ENCODE peak calls at places on chromosomes 1 and 21, in five cellular contexts. L, A, N, P and V are unnamed samples.

GRCh38 chr1:158117854-158118691 is 62.6 kb upstream of the CD1D start:
- DNase-seq in L (peak; percentile 47), A (peak; percentile 32), N (peak; percentile 77), P (peak; percentile 32), V (peak; percentile 70)

GRCh38 chr1:160084771-160085321 is 3.5 kb downstream of the KCNJ9 start:
- DNase-seq in L (no peak), A (no peak), N (no peak), P (no peak), V (no peak)

GRCh38 chr1:172499636-172500141 is 33.3 kb upstream of the SUCO start:
- DNase-seq in L (no peak), A (peak; percentile 100), N (no peak), P (peak; percentile 29), V (peak; percentile 45)

GRCh38 chr1:119032986-119033385 is 44.8 kb upstream of the TBX15 start:
- DNase-seq in L (no peak), A (no peak), N (no peak), P (no peak), V (no peak)

GRCh38 chr1:45960930-45961715 is 157.7 kb downstream of the MAST2 start:
- DNase-seq in L (no peak), A (no peak), N (no peak), P (no peak), V (no peak)

GRCh38 chr1:227372662-227373061 is 54.4 kb upstream of the CDC42BPA start:
- DNase-seq in L (no peak), A (peak; percentile 98), N (no peak), P (no peak), V (peak; percentile 68)

GRCh38 chr21:41559658-41560599 is 52.0 kb upstream of the TMPRSS2 start:
- DNase-seq in L (no peak), A (no peak), N (no peak), P (no peak), V (peak; percentile 86)

GRCh38 chr1:115648717-115649691 is 7.2 kb downstream of the VANGL1 start:
- DNase-seq in L (no peak), A (no peak), N (no peak), P (no peak), V (peak; percentile 17)

GRCh38 chr1:234699795-234700665 is 90.1 kb upstream of the IRF2BP2 start:
- DNase-seq in L (peak; percentile 36), A (no peak), N (no peak), P (peak; percentile 10), V (peak; percentile 87)

GRCh38 chr1:230753586-230754251 is 6.5 kb downstream of the CAPN9 start:
- DNase-seq in L (peak; percentile 62), A (no peak), N (peak; percentile 76), P (peak; percentile 3), V (no peak)

GRCh38 chr1:228683428-228683827 is 51.9 kb upstream of the RHOU start:
- DNase-seq in L (no peak), A (no peak), N (no peak), P (no peak), V (no peak)

GRCh38 chr1:230681599-230681998 is 32.3 kb downstream of the AGT start:
- DNase-seq in L (no peak), A (peak; percentile 100), N (no peak), P (peak; percentile 62), V (peak; percentile 74)

GRCh38 chr1:88058205-88058604 is 625.9 kb upstream of the PKN2 start:
- DNase-seq in L (no peak), A (no peak), N (no peak), P (no peak), V (no peak)

GRCh38 chr1:94236630-94237290 is 624 bp downstream of the ARHGAP29 start:
- DNase-seq in L (no peak), A (peak; percentile 43), N (peak; percentile 70), P (no peak), V (peak; percentile 71)

GRCh38 chr1:98839840-98840239 is 164.8 kb downstream of the PLPPR5 start:
- DNase-seq in L (no peak), A (no peak), N (no peak), P (no peak), V (peak; percentile 43)

GRCh38 chr1:33255347-33256311 is 663 bp upstream of the ZNF362 start:
- DNase-seq in L (peak; percentile 90), A (peak; percentile 88), N (peak; percentile 79), P (peak; percentile 83), V (peak; percentile 73)

GRCh38 chr1:240245629-240246020 is 153.9 kb downstream of the FMN2 start:
- DNase-seq in L (no peak), A (no peak), N (no peak), P (no peak), V (peak; percentile 69)

GRCh38 chr1:241357366-241358305 is 631 bp upstream of the RGS7 start:
- DNase-seq in L (peak; percentile 2), A (no peak), N (peak; percentile 19), P (no peak), V (peak; percentile 19)
- H3K4me2 ChIP-seq in L (peak overlapping the region; percentile 85), A (no peak overlapping the region), N (peak overlapping the region; percentile 99), P (no peak overlapping the region), V (peak overlapping the region; percentile 81)

GRCh38 chr1:28910379-28911125 is 3.8 kb upstream of the EPB41 start:
- DNase-seq in L (no peak), A (no peak), N (peak; percentile 33), P (no peak), V (no peak)

GRCh38 chr1:28914228-28915035 is at the start of gene EPB41:
- DNase-seq in L (peak; percentile 99), A (peak; percentile 92), N (peak; percentile 98), P (peak; percentile 79), V (peak; percentile 84)

GRCh38 chr1:28917757-28918118 is 3.4 kb downstream of the EPB41 start:
- DNase-seq in L (no peak), A (peak; percentile 22), N (no peak), P (no peak), V (peak; percentile 12)

GRCh38 chr1:28913786-28914227 is 562 bp upstream of the EPB41 start:
- DNase-seq in L (no peak), A (peak; percentile 6), N (no peak), P (no peak), V (no peak)

DNA sequence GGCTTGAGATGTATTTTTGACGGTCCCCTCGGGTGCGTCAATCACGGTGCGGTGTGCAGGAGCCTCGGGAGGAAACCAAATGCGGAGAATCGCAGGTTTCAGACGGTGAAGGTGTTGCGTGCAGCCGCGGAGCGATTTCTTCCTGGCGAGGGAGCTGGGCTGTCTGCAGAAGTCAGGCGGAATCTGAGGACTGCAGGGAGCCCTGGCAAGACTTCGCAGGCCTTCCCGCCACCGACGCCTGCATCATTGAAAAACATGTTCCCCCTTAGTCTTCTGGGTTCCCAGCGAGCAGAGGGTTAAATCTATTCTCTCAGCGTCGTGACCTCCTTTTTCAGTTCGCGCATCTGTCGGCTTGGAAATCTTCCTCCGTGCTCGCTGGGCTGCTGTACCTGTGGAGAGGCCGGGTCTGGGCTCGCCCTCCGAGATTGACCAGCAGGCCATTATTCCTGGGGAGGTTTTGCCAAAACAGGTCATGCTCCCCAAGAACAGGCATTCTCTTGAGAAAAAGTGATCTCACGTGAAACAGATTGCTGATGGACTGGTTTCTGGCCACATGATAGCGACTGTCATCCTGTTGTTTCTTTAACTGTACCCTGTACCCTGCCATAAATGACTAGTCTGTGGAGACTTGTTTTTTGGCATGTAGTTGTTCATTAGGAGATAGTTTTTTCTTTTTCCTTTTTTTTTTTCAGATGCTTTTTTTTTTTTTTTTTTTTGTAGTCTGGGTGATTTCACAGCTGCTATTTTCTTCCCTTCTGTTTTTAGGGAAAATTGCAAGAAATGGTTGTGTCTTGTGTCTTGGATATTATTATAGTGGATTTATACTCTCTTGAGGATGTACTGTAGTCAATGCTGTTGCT is 897 bp downstream of the EPB41 start:
- DNase-seq in L (peak; percentile 44), A (peak; percentile 56), N (peak; percentile 72), P (no peak), V (peak; percentile 24)
- H3K9ac ChIP-seq in L (peak overlapping the region; percentile 67), A (peak overlapping the region; percentile 75), N (peak overlapping the region; percentile 79), P (peak overlapping the region; percentile 63), V (peak overlapping the region; percentile 43)

GRCh38 chr1:222620566-222620965 is 2.7 kb downstream of the MIA3 start:
- DNase-seq in L (no peak), A (no peak), N (no peak), P (no peak), V (no peak)

GRCh38 chr1:222616535-222616934 is 1.4 kb upstream of the MIA3 start:
- DNase-seq in L (no peak), A (no peak), N (no peak), P (no peak), V (peak; percentile 96)

GRCh38 chr1:222618001-222618879 is at the start of gene MIA3:
- DNase-seq in L (peak; percentile 97), A (peak; percentile 70), N (peak; percentile 91), P (no peak), V (peak; percentile 91)

GRCh38 chr1:222617367-222617951 is 438 bp upstream of the MIA3 start:
- DNase-seq in L (no peak), A (peak; percentile 90), N (peak; percentile 98), P (peak; percentile 80), V (peak; percentile 99)

DNA sequence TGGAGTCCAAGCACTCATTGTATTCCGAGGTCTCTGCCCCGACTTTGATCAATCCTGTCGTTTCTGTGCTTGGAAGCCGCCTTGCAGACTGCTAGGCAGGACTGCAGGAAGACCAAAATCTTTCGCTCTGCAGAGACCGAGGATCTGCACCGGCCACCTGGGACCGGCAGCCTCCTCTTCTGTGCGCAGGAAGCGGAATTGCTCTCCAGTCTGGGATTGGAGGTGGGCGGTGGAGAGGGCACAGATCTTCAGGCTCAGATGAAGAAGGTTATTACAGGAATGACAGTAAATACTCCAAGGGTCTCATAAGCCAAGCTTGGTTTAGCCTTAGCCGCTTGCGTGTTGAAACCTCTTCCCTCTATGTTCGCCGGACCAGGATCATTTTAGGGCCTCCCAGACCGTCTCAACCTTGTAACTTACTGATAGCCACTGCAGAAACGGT is 1.0 kb downstream of the MIA3 start:
- DNase-seq in L (peak; percentile 67), A (peak; percentile 59), N (peak; percentile 56), P (no peak), V (peak; percentile 70)
- TF ChIP-seq EZH2phosphoT487 in L (no peak), A (no peak), N (no peak), P (no peak), V (no peak)

GRCh38 chr1:243712242-243712641 is 137.8 kb downstream of the AKT3 start:
- DNase-seq in L (no peak), A (no peak), N (no peak), P (no peak), V (no peak)

GRCh38 chr1:243710467-243710866 is 139.6 kb downstream of the AKT3 start:
- DNase-seq in L (no peak), A (peak; percentile 88), N (no peak), P (no peak), V (no peak)

GRCh38 chr1:243712890-243713425 is 137.1 kb downstream of the AKT3 start:
- DNase-seq in L (no peak), A (peak; percentile 20), N (no peak), P (peak; percentile 19), V (peak; percentile 40)

GRCh38 chr1:243715285-243715684 is 134.8 kb downstream of the AKT3 start:
- DNase-seq in L (no peak), A (no peak), N (no peak), P (no peak), V (peak; percentile 65)

DNA sequence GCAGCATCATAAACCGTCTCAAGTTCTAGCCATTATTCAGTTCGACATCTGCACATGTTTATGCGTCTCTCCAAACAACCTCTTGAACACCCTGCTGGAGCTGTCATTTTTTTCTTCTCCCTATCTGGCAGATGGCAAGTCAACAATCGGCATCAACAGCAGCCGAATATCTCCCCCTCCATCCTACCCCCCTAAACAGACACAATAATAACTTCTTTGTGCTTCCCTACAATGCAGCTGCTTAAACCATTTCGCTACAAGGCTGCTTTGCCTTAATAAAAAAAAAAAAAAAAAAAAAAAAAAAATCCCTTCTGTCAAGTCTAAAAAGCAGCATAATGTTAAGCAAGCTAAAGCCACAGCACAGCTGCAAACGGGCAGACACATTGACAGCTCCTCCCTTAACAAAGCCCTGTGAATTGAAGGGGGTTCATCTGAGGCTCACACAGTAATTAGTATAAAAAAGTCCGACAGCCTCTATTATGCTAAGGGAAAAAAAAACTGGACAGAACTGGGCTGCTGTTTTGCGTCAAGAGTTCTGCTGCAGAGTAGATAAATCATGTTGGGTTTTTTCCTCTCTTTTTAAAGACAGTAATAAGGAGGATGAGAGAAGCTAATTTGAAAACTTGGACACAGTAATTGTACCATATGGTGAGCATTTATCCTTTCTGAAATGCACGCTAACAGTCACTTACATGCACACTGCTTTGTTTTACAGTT is 136.4 kb downstream of the AKT3 start:
- DNase-seq in L (peak; percentile 36), A (no peak), N (peak; percentile 67), P (no peak), V (peak; percentile 47)
- H3K4me2 ChIP-seq in L (peak overlapping the region; percentile 63), A (no peak overlapping the region), N (peak overlapping the region; percentile 46), P (no peak overlapping the region), V (peak overlapping the region; percentile 81)